ENCODE peak calls at places on chromosomes 2 and 18, in nine cellular contexts. One of them, this sample, is unnamed.

GRCh38 chr2:48525269-48525943 is 4.5 kb upstream of the STON1 start:
- DNase-seq in A549: no peak
- DNase-seq in WTC11: no peak
- DNase-seq in Panc1: no peak
- DNase-seq in GM20000: no peak
- DNase-seq in OCI-LY7: no peak
- DNase-seq in cardiac muscle cell: no peak
- DNase-seq in endothelial cell of umbilical vein: no peak
- DNase-seq in ovary: peak
- DNase-seq in this sample: no peak

GRCh38 chr2:150663143-150663542 is 175.7 kb upstream of the RND3 start:
- DNase-seq in A549: no peak
- DNase-seq in WTC11: no peak
- DNase-seq in Panc1: no peak
- DNase-seq in GM20000: no peak
- DNase-seq in OCI-LY7: no peak
- DNase-seq in cardiac muscle cell: no peak
- DNase-seq in endothelial cell of umbilical vein: peak
- DNase-seq in ovary: no peak
- DNase-seq in this sample: no peak

GRCh38 chr2:7795358-7796199 is 878.4 kb downstream of the RNF144A start:
- DNase-seq in A549: no peak
- DNase-seq in WTC11: no peak
- DNase-seq in Panc1: no peak
- DNase-seq in GM20000: no peak
- DNase-seq in OCI-LY7: no peak
- DNase-seq in cardiac muscle cell: no peak
- DNase-seq in endothelial cell of umbilical vein: no peak
- DNase-seq in ovary: no peak
- DNase-seq in this sample: no peak

GRCh38 chr18:37362158-37362890 is 203.3 kb downstream of the CELF4 start:
- DNase-seq in A549: no peak
- DNase-seq in WTC11: peak
- DNase-seq in Panc1: no peak
- DNase-seq in GM20000: no peak
- DNase-seq in OCI-LY7: no peak
- DNase-seq in cardiac muscle cell: no peak
- DNase-seq in endothelial cell of umbilical vein: no peak
- DNase-seq in ovary: peak
- DNase-seq in this sample: no peak

GRCh38 chr2:234459401-234460009 is 37.4 kb downstream of the ARL4C start:
- DNase-seq in A549: no peak
- DNase-seq in WTC11: no peak
- DNase-seq in Panc1: no peak
- DNase-seq in GM20000: no peak
- DNase-seq in OCI-LY7: no peak
- DNase-seq in cardiac muscle cell: no peak
- DNase-seq in endothelial cell of umbilical vein: no peak
- DNase-seq in ovary: no peak
- DNase-seq in this sample: no peak

GRCh38 chr18:75365230-75365629 is 62.3 kb downstream of the SMIM21 start:
- DNase-seq in A549: no peak
- DNase-seq in WTC11: no peak
- DNase-seq in Panc1: no peak
- DNase-seq in GM20000: no peak
- DNase-seq in OCI-LY7: no peak
- DNase-seq in cardiac muscle cell: no peak
- DNase-seq in endothelial cell of umbilical vein: no peak
- DNase-seq in ovary: no peak
- DNase-seq in this sample: no peak

GRCh38 chr2:112256654-112257053 is 1.8 kb upstream of the ZC3H8 start:
- DNase-seq in A549: no peak
- DNase-seq in WTC11: no peak
- DNase-seq in Panc1: no peak
- DNase-seq in GM20000: no peak
- DNase-seq in OCI-LY7: no peak
- DNase-seq in cardiac muscle cell: no peak
- DNase-seq in endothelial cell of umbilical vein: no peak
- DNase-seq in ovary: no peak
- DNase-seq in this sample: no peak

GRCh38 chr2:117470311-117471095 is 344.0 kb upstream of the DDX18 start:
- DNase-seq in A549: no peak
- DNase-seq in WTC11: peak
- DNase-seq in Panc1: peak
- DNase-seq in GM20000: peak
- DNase-seq in OCI-LY7: peak
- DNase-seq in cardiac muscle cell: peak
- DNase-seq in endothelial cell of umbilical vein: no peak
- DNase-seq in ovary: no peak
- DNase-seq in this sample: peak

GRCh38 chr2:120454993-120455789 is 109.3 kb downstream of the INHBB start:
- DNase-seq in A549: no peak
- DNase-seq in WTC11: no peak
- DNase-seq in Panc1: no peak
- DNase-seq in GM20000: no peak
- DNase-seq in OCI-LY7: no peak
- DNase-seq in cardiac muscle cell: no peak
- DNase-seq in endothelial cell of umbilical vein: no peak
- DNase-seq in ovary: no peak
- DNase-seq in this sample: no peak

GRCh38 chr2:120453635-120453998 is 107.7 kb downstream of the INHBB start:
- DNase-seq in A549: no peak
- DNase-seq in WTC11: no peak
- DNase-seq in Panc1: no peak
- DNase-seq in GM20000: no peak
- DNase-seq in OCI-LY7: no peak
- DNase-seq in cardiac muscle cell: no peak
- DNase-seq in endothelial cell of umbilical vein: no peak
- DNase-seq in ovary: peak
- DNase-seq in this sample: no peak

GRCh38 chr2:120460511-120460910 is 114.6 kb downstream of the INHBB start:
- DNase-seq in A549: no peak
- DNase-seq in WTC11: no peak
- DNase-seq in Panc1: no peak
- DNase-seq in GM20000: no peak
- DNase-seq in OCI-LY7: no peak
- DNase-seq in cardiac muscle cell: no peak
- DNase-seq in endothelial cell of umbilical vein: no peak
- DNase-seq in ovary: no peak
- DNase-seq in this sample: no peak

GRCh38 chr2:120452945-120453634 is 107.2 kb downstream of the INHBB start:
- DNase-seq in A549: no peak
- DNase-seq in WTC11: no peak
- DNase-seq in Panc1: no peak
- DNase-seq in GM20000: no peak
- DNase-seq in OCI-LY7: no peak
- DNase-seq in cardiac muscle cell: no peak
- DNase-seq in endothelial cell of umbilical vein: no peak
- DNase-seq in ovary: peak
- DNase-seq in this sample: no peak

GRCh38 chr2:120456867-120457266 is 110.9 kb downstream of the INHBB start:
- DNase-seq in A549: no peak
- DNase-seq in WTC11: no peak
- DNase-seq in Panc1: no peak
- DNase-seq in GM20000: no peak
- DNase-seq in OCI-LY7: no peak
- DNase-seq in cardiac muscle cell: no peak
- DNase-seq in endothelial cell of umbilical vein: no peak
- DNase-seq in ovary: no peak
- DNase-seq in this sample: no peak
- TF ChIP-seq CTCF in A549: peak
- TF ChIP-seq CTCF in WTC11: peak
- TF ChIP-seq CTCF in Panc1: no peak
- TF ChIP-seq CTCF in GM20000: no peak
- TF ChIP-seq CTCF in OCI-LY7: peak
- TF ChIP-seq CTCF in cardiac muscle cell: no peak
- TF ChIP-seq CTCF in endothelial cell of umbilical vein: no peak
- TF ChIP-seq CTCF in ovary: no peak
- TF ChIP-seq CTCF in this sample: no peak

GRCh38 chr2:109457811-109458210 is 156.0 kb downstream of the SEPTIN10 start:
- DNase-seq in A549: no peak
- DNase-seq in WTC11: no peak
- DNase-seq in Panc1: no peak
- DNase-seq in GM20000: no peak
- DNase-seq in OCI-LY7: no peak
- DNase-seq in cardiac muscle cell: no peak
- DNase-seq in endothelial cell of umbilical vein: no peak
- DNase-seq in ovary: no peak
- DNase-seq in this sample: no peak
- TF ChIP-seq CTCF in A549: no peak
- TF ChIP-seq CTCF in WTC11: no peak
- TF ChIP-seq CTCF in Panc1: no peak
- TF ChIP-seq CTCF in GM20000: no peak
- TF ChIP-seq CTCF in OCI-LY7: no peak
- TF ChIP-seq CTCF in cardiac muscle cell: peak
- TF ChIP-seq CTCF in endothelial cell of umbilical vein: no peak
- TF ChIP-seq CTCF in ovary: no peak
- TF ChIP-seq CTCF in this sample: no peak

GRCh38 chr2:171893824-171894611 is at the start of gene SLC25A12:
- DNase-seq in A549: peak
- DNase-seq in WTC11: peak
- DNase-seq in Panc1: peak
- DNase-seq in GM20000: peak
- DNase-seq in OCI-LY7: peak
- DNase-seq in cardiac muscle cell: peak
- DNase-seq in endothelial cell of umbilical vein: peak
- DNase-seq in ovary: peak
- DNase-seq in this sample: peak
- TF ChIP-seq CTCF in A549: no peak
- TF ChIP-seq CTCF in WTC11: no peak
- TF ChIP-seq CTCF in Panc1: no peak
- TF ChIP-seq CTCF in GM20000: no peak
- TF ChIP-seq CTCF in OCI-LY7: no peak
- TF ChIP-seq CTCF in cardiac muscle cell: no peak
- TF ChIP-seq CTCF in endothelial cell of umbilical vein: no peak
- TF ChIP-seq CTCF in ovary: no peak
- TF ChIP-seq CTCF in this sample: no peak

GRCh38 chr2:232885264-232885961 is 15.3 kb downstream of the SNORC start:
- DNase-seq in A549: no peak
- DNase-seq in WTC11: no peak
- DNase-seq in Panc1: no peak
- DNase-seq in GM20000: no peak
- DNase-seq in OCI-LY7: no peak
- DNase-seq in cardiac muscle cell: no peak
- DNase-seq in endothelial cell of umbilical vein: no peak
- DNase-seq in ovary: no peak
- DNase-seq in this sample: no peak
- TF ChIP-seq CTCF in A549: no peak
- TF ChIP-seq CTCF in WTC11: no peak
- TF ChIP-seq CTCF in Panc1: no peak
- TF ChIP-seq CTCF in GM20000: no peak
- TF ChIP-seq CTCF in OCI-LY7: no peak
- TF ChIP-seq CTCF in cardiac muscle cell: no peak
- TF ChIP-seq CTCF in endothelial cell of umbilical vein: no peak
- TF ChIP-seq CTCF in ovary: no peak
- TF ChIP-seq CTCF in this sample: no peak

GRCh38 chr2:101697794-101698418 is 399 bp downstream of the MAP4K4 start:
- DNase-seq in A549: no peak
- DNase-seq in WTC11: no peak
- DNase-seq in Panc1: no peak
- DNase-seq in GM20000: no peak
- DNase-seq in OCI-LY7: peak
- DNase-seq in cardiac muscle cell: peak
- DNase-seq in endothelial cell of umbilical vein: no peak
- DNase-seq in ovary: peak
- DNase-seq in this sample: no peak
- TF ChIP-seq CTCF in A549: no peak
- TF ChIP-seq CTCF in WTC11: no peak
- TF ChIP-seq CTCF in Panc1: no peak
- TF ChIP-seq CTCF in GM20000: no peak
- TF ChIP-seq CTCF in OCI-LY7: no peak
- TF ChIP-seq CTCF in cardiac muscle cell: no peak
- TF ChIP-seq CTCF in endothelial cell of umbilical vein: no peak
- TF ChIP-seq CTCF in ovary: no peak
- TF ChIP-seq CTCF in this sample: no peak

GRCh38 chr18:70301667-70302066 is 12.8 kb downstream of the SOCS6 start:
- DNase-seq in A549: no peak
- DNase-seq in WTC11: no peak
- DNase-seq in Panc1: no peak
- DNase-seq in GM20000: no peak
- DNase-seq in OCI-LY7: no peak
- DNase-seq in cardiac muscle cell: no peak
- DNase-seq in endothelial cell of umbilical vein: no peak
- DNase-seq in ovary: no peak
- DNase-seq in this sample: no peak
- TF ChIP-seq CTCF in A549: no peak
- TF ChIP-seq CTCF in WTC11: no peak
- TF ChIP-seq CTCF in Panc1: no peak
- TF ChIP-seq CTCF in GM20000: no peak
- TF ChIP-seq CTCF in OCI-LY7: no peak
- TF ChIP-seq CTCF in cardiac muscle cell: no peak
- TF ChIP-seq CTCF in endothelial cell of umbilical vein: no peak
- TF ChIP-seq CTCF in ovary: no peak
- TF ChIP-seq CTCF in this sample: no peak

GRCh38 chr2:187442378-187442777 is 5.7 kb downstream of the CALCRL start:
- DNase-seq in A549: no peak
- DNase-seq in WTC11: no peak
- DNase-seq in Panc1: no peak
- DNase-seq in GM20000: no peak
- DNase-seq in OCI-LY7: no peak
- DNase-seq in cardiac muscle cell: no peak
- DNase-seq in endothelial cell of umbilical vein: no peak
- DNase-seq in ovary: no peak
- DNase-seq in this sample: no peak
- TF ChIP-seq CTCF in A549: peak
- TF ChIP-seq CTCF in WTC11: no peak
- TF ChIP-seq CTCF in Panc1: peak
- TF ChIP-seq CTCF in GM20000: no peak
- TF ChIP-seq CTCF in OCI-LY7: peak
- TF ChIP-seq CTCF in cardiac muscle cell: no peak
- TF ChIP-seq CTCF in endothelial cell of umbilical vein: no peak
- TF ChIP-seq CTCF in ovary: no peak
- TF ChIP-seq CTCF in this sample: no peak

This sample was measured in GM13976.